ENCODE peak calls at places on chromosomes 1 and 21, in seven cellular contexts. E is thoracic aorta, J is fibroblast of mammary gland, G is cardiac fibroblast, W is HCT116, R is fibroblast of lung, S is cardiac muscle cell. A is an unnamed sample.

GRCh38 chr1:115829023-115829674 is 11.8 kb downstream of the NHLH2 start:
- DNase-seq in G (peak), W (peak), S (no peak), J (peak), R (peak), E (no peak), A (peak)

GRCh38 chr1:85459274-85459673 is 5.7 kb downstream of the DDAH1 start:
- DNase-seq in E (no peak), J (no peak), W (no peak), G (no peak), S (no peak), R (no peak), A (no peak)

GRCh38 chr1:159827102-159827490 is 423 bp downstream of the SLAMF8 start:
- DNase-seq in S (no peak), E (no peak), J (no peak), W (no peak), R (no peak), G (no peak), A (no peak)

GRCh38 chr1:201714542-201715276 is 114.2 kb upstream of the IPO9 start:
- DNase-seq in S (peak), W (peak), G (peak), J (peak), R (peak), E (peak), A (peak)

GRCh38 chr1:205042911-205043806 is at the start of gene CNTN2:
- DNase-seq in E (no peak), S (peak), R (no peak), G (no peak), W (no peak), J (no peak), A (no peak)

GRCh38 chr1:28147264-28148094 is 29.0 kb downstream of the PTAFR start:
- DNase-seq in W (no peak), E (no peak), G (no peak), S (peak), R (no peak), J (no peak), A (no peak)

GRCh38 chr1:247294282-247294681 is 37.4 kb downstream of the ZNF496 start:
- DNase-seq in R (peak), J (peak), E (no peak), G (peak), S (no peak), W (no peak), A (no peak)

GRCh38 chr1:108089482-108089881 is 110.7 kb downstream of the SLC25A24 start:
- DNase-seq in J (peak), W (no peak), G (no peak), S (no peak), R (no peak), E (no peak), A (no peak)

GRCh38 chr1:210093461-210093860 is 139.1 kb upstream of the SERTAD4 start:
- DNase-seq in G (no peak), W (no peak), E (no peak), J (no peak), R (no peak), S (no peak), A (no peak)

DNA sequence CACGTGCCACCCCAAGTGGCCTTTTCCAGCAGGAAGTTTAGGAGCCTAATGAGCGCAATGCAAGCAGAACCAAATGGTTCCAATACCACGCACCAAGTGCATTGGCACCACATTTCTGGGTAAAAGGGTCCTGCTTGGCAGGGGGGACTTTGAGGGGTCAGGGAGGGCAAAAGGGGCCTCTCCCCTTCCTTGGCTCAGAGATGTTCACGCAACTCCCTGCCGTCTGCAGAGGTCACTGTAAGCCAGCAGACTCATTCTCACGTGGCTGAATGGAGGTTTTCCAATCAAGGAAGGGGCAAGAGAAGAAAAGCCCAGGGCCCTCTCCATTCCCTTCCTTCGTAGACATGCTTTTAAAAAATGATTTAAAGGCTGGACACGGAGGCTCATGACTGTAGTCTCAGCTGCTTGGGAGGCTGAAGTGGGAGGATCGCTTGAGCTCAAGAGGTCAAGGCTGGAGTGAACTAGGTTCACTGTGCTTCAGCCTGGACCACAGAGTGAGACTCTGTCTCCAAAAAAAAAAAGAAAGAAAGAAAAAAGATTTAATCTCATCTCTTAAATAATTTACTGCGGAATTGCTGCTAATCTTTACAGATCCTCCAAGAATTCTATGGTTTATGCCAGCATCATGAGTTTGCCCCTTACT is 80.3 kb downstream of the RUNX3 start:
- DNase-seq in R (no peak), W (no peak), J (peak), G (peak), E (no peak), S (peak), A (no peak)
- TF ChIP-seq CTCF in R (peak), W (peak), J (no peak), G (no peak), E (no peak), S (peak), A (peak)

DNA sequence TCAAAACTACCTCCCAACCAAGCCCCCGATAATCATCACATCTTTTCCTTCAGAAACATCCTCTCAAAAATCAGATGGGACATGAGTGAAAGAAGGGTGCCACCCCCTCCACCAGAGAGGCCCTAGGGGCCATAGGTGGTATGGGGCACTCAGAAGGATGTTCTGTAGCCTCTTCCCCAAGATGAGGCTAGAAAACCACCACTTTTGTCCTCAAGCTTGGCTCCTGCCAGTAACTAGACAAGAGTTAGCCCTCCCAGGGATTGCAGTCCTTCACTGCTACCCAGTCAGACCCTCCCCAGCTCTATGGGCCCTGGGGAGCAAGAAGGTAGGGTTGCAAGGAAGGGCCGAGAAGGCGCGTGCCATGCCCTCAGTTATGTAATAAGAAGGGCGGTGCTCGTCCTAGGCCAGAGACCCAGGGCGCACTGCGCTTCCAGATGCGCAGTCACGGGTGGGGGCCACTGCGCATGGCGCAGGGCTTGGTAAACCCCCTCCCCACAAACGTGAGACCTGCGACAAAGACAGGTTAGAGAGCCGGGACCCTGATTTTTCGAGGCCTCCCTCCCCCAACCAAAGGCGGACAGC is 69.7 kb downstream of the CD46 start:
- DNase-seq in S (no peak), W (no peak), G (no peak), R (no peak), E (no peak), J (no peak), A (no peak)
- H3K4me3 ChIP-seq in S (no peak), W (no peak), G (no peak), R (no peak), E (peak), J (no peak), A (no peak)

DNA sequence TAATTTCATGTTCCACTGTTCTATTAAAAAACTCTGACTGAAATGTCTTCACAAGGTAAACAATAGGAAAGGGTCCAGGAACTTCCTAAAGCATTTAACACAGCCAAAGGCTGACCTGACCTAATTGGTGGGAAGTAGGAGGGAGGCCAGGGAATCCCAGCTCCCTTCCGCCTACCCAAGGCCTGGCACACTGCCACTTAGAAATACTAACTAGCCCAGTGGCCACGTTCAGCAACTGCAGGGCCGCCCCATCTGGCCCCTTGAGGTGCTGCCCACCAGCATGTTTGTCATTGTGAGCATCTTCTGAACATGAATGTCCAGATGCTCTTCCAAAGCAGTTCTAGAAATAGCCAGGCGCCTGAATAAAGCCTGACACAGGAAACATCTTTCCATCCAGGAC is 44.7 kb upstream of the BCL9 start:
- DNase-seq in E (no peak), R (peak), J (peak), W (peak), G (peak), S (no peak), A (no peak)
- TF ChIP-seq CTCF in E (peak), R (peak), J (peak), W (peak), G (peak), S (peak), A (peak)

GRCh38 chr21:34222031-34222335 is 141.8 kb upstream of the KCNE2 start:
- DNase-seq in R (no peak), W (no peak), J (no peak), G (no peak), E (no peak), S (no peak), A (no peak)
- H3K4me3 ChIP-seq in R (no peak), W (no peak), J (no peak), G (no peak), E (no peak), S (no peak), A (no peak)

GRCh38 chr1:15847100-15847892 is at the start of gene SPEN:
- DNase-seq in J (peak), R (peak), W (peak), S (peak), E (peak), G (peak), A (peak)
- TF ChIP-seq CTCF in J (no peak), R (no peak), W (no peak), S (no peak), E (peak), G (peak), A (no peak)

A was measured in retinal pigment epithelial cell.